ENCODE peak calls at places on chromosomes 16 and 17, in eight cellular contexts. W is CD8-positive, alpha-beta T cell; T is naive thymus-derived CD4-positive, alpha-beta T cell; Q is stimulated activated CD4-positive, alpha-beta T cell treated with anti-CD3 and anti-CD28 coated beads, Interleukin-2, amount 100 ng/mL, for 48 hours; L is effector memory CD4-positive, alpha-beta T cell; H is memory B cell; X is skeletal muscle cell; C is lower lobe of right lung. M is an unnamed sample.

GRCh38 chr16:22300427-22301071 is 3.3 kb downstream of the POLR3E start:
- DNase-seq in T (peak), L (no peak), H (peak), Q (peak), W (peak), C (peak), X (no peak), M (peak)

GRCh38 chr17:38628441-38628840 is 22.7 kb upstream of the SRCIN1 start:
- DNase-seq in X (no peak), C (no peak), W (no peak), H (no peak), Q (no peak), L (no peak), T (no peak), M (peak)

GRCh38 chr16:69399361-69399760 is 13.6 kb upstream of the TERF2 start:
- DNase-seq in L (no peak), W (no peak), T (no peak), H (no peak), C (no peak), Q (no peak), X (no peak), M (no peak)

GRCh38 chr16:1938316-1938715 is 4.7 kb downstream of the MSRB1 start:
- DNase-seq in L (no peak), Q (no peak), T (no peak), H (no peak), X (no peak), W (no peak), C (peak), M (no peak)

GRCh38 chr16:70738083-70738977 is 52.5 kb upstream of the MTSS2 start:
- DNase-seq in Q (peak), T (no peak), C (peak), W (no peak), H (no peak), X (no peak), L (no peak), M (peak)

GRCh38 chr17:43554857-43555256 is 8.7 kb upstream of the ETV4 start:
- DNase-seq in W (no peak), C (no peak), H (no peak), Q (no peak), T (no peak), X (no peak), L (no peak), M (no peak)

GRCh38 chr17:80673152-80673920 is 128.7 kb downstream of the RPTOR start:
- DNase-seq in C (no peak), L (no peak), X (no peak), Q (no peak), H (no peak), T (no peak), W (no peak), M (peak)

GRCh38 chr16:58563235-58563634 is 47.9 kb downstream of the SETD6 start:
- DNase-seq in Q (no peak), C (no peak), X (peak), H (no peak), T (no peak), W (no peak), L (no peak), M (no peak)

GRCh38 chr17:73069164-73069774 is 23.2 kb downstream of the SLC39A11 start:
- DNase-seq in Q (no peak), H (no peak), L (no peak), X (no peak), C (no peak), W (no peak), T (no peak), M (no peak)